ENCODE peak calls at places on chromosome 15, in eight cellular contexts. X is neuronal stem cell; C is NCI-H187; D is KG1; V is stimulated activated CD4-positive, alpha-beta T cell treated with anti-CD3 and anti-CD28 coated beads, Interleukin-15, amount 100 ng/mL, for 1 hour; O is SK-N-SH; R is central memory CD4-positive, alpha-beta T cell; Y is NCI-H446. A is an unnamed sample.

GRCh38 chr15:60384526-60385127 is 13.2 kb downstream of the ANXA2 start:
- DNase-seq in X (no peak), C (no peak), D (no peak), V (no peak), O (no peak), R (no peak), Y (no peak), A (no peak)

GRCh38 chr15:25087137-25087536 is 132.3 kb downstream of the SNRPN start:
- DNase-seq in X (no peak), C (no peak), D (no peak), V (no peak), O (no peak), R (no peak), Y (no peak), A (no peak)

GRCh38 chr15:31328999-31329639 is 2.5 kb downstream of the KLF13 start:
- DNase-seq in X (no peak), C (no peak), D (no peak), V (no peak), O (peak; percentile 33), R (no peak), Y (no peak), A (no peak)

GRCh38 chr15:45377630-45378148 is 655 bp downstream of the GATM start:
- DNase-seq in X (peak; percentile 2), C (no peak), D (no peak), V (no peak), O (peak; percentile 63), R (no peak), Y (peak; percentile 33), A (no peak)

GRCh38 chr15:81338422-81339007 is 14.6 kb upstream of the STARD5 start:
- DNase-seq in X (no peak), C (no peak), D (no peak), V (no peak), O (no peak), R (no peak), Y (peak; percentile 48), A (no peak)

GRCh38 chr15:100783760-100784492 is 95.7 kb upstream of the ALDH1A3 start:
- DNase-seq in X (no peak), C (no peak), D (no peak), V (no peak), O (no peak), R (no peak), Y (no peak), A (no peak)

GRCh38 chr15:90674476-90674875 is 42.7 kb upstream of the BLM start:
- DNase-seq in X (no peak), C (no peak), D (no peak), V (no peak), O (no peak), R (no peak), Y (no peak), A (no peak)

GRCh38 chr15:89783111-89783860 is 7.2 kb downstream of the MESP2 start:
- DNase-seq in X (no peak), C (no peak), D (no peak), V (no peak), O (peak; percentile 38), R (no peak), Y (no peak), A (no peak)

GRCh38 chr15:70339551-70340517 is 242.1 kb upstream of the TLE3 start:
- DNase-seq in X (no peak), C (peak; percentile 53), D (no peak), V (no peak), O (peak; percentile 68), R (no peak), Y (no peak), A (peak; percentile 62)